ENCODE peak calls at places on chromosomes 3 and 15, in eight cellular contexts. F is fibroblast of lung, D is fibroblast of the aortic adventitia, S is HFFc6, O is WTC11, H is brain microvascular endothelial cell, L is left ventricle myocardium inferior, P is osteocyte. N is an unnamed sample.

GRCh38 chr15:96474274-96474673 is 143.8 kb downstream of the NR2F2 start:
- DNase-seq in F (no peak), D (no peak), S (no peak), O (no peak), H (no peak), L (no peak), P (no peak), N (no peak)

GRCh38 chr3:112681822-112682325 is 40.9 kb upstream of the CCDC80 start:
- DNase-seq in F (peak), D (peak), S (peak), O (no peak), H (peak), L (no peak), P (no peak), N (no peak)

GRCh38 chr3:45644063-45644462 is 45.1 kb upstream of the SACM1L start:
- DNase-seq in F (peak), D (peak), S (peak), O (no peak), H (peak), L (no peak), P (no peak), N (no peak)

GRCh38 chr15:48330855-48331795 is at the start of gene DUT:
- DNase-seq in F (peak), D (peak), S (peak), O (peak), H (peak), L (peak), P (peak), N (peak)

GRCh38 chr3:123816673-123817207 is 67.4 kb downstream of the MYLK start:
- DNase-seq in F (peak), D (peak), S (peak), O (no peak), H (peak), L (no peak), P (peak), N (no peak)

GRCh38 chr3:106740116-106740515 is 637.1 kb upstream of the CCDC54 start:
- DNase-seq in F (no peak), D (peak), S (no peak), O (no peak), H (no peak), L (no peak), P (no peak), N (no peak)

GRCh38 chr15:69957175-69957574 is 140.5 kb downstream of the TLE3 start:
- DNase-seq in F (no peak), D (no peak), S (no peak), O (no peak), H (no peak), L (no peak), P (no peak), N (no peak)

GRCh38 chr3:88301273-88302002 is 151.7 kb downstream of the C3orf38 start:
- DNase-seq in F (peak), D (no peak), S (no peak), O (no peak), H (no peak), L (no peak), P (no peak), N (no peak)

GRCh38 chr3:5020262-5020722 is 41.1 kb downstream of the BHLHE40 start:
- DNase-seq in F (no peak), D (no peak), S (no peak), O (no peak), H (no peak), L (no peak), P (no peak), N (no peak)

GRCh38 chr3:194034556-194035336 is 101.2 kb upstream of the HES1 start:
- DNase-seq in F (no peak), D (no peak), S (no peak), O (no peak), H (no peak), L (no peak), P (no peak), N (no peak)

GRCh38 chr3:49701388-49702077 is 12.2 kb downstream of the RNF123 start:
- DNase-seq in F (no peak), D (no peak), S (no peak), O (peak), H (no peak), L (no peak), P (no peak), N (no peak)

GRCh38 chr15:95267476-95267875 is 1036.1 kb downstream of the MCTP2 start:
- DNase-seq in F (no peak), D (no peak), S (no peak), O (no peak), H (no peak), L (no peak), P (no peak), N (no peak)

GRCh38 chr3:189394599-189395121 is 222.9 kb downstream of the TPRG1 start:
- DNase-seq in F (no peak), D (no peak), S (no peak), O (no peak), H (no peak), L (no peak), P (no peak), N (no peak)

GRCh38 chr15:100114100-100114499 is 227.7 kb downstream of the ADAMTS17 start:
- DNase-seq in F (peak), D (peak), S (no peak), O (no peak), H (peak), L (peak), P (no peak), N (no peak)

GRCh38 chr3:46913644-46914043 is 36.1 kb downstream of the PTH1R start:
- DNase-seq in F (peak), D (peak), S (no peak), O (no peak), H (peak), L (peak), P (no peak), N (no peak)

GRCh38 chr3:38003371-38003816 is 12.8 kb downstream of the VILL start:
- DNase-seq in F (peak), D (peak), S (no peak), O (peak), H (peak), L (peak), P (no peak), N (peak)

GRCh38 chr3:197792019-197792647 is 1.1 kb downstream of the LRCH3 start:
- DNase-seq in F (peak), D (peak), S (no peak), O (no peak), H (no peak), L (no peak), P (no peak), N (no peak)

GRCh38 chr3:47394140-47394855 is 13.5 kb downstream of the PTPN23 start:
- DNase-seq in F (no peak), D (peak), S (peak), O (no peak), H (peak), L (no peak), P (no peak), N (no peak)

GRCh38 chr3:33318709-33319380 is 41.6 kb downstream of the FBXL2 start:
- DNase-seq in F (peak), D (peak), S (no peak), O (no peak), H (no peak), L (no peak), P (no peak), N (no peak)

GRCh38 chr15:70327328-70328136 is 229.8 kb upstream of the TLE3 start:
- DNase-seq in F (peak), D (peak), S (peak), O (no peak), H (peak), L (no peak), P (peak), N (no peak)

GRCh38 chr15:88704791-88705768 is 66.3 kb downstream of the ISG20 start:
- DNase-seq in F (peak), D (peak), S (no peak), O (peak), H (no peak), L (peak), P (no peak), N (no peak)

GRCh38 chr3:168165390-168166269 is 69.9 kb upstream of the GOLIM4 start:
- DNase-seq in F (peak), D (peak), S (peak), O (peak), H (peak), L (no peak), P (no peak), N (no peak)

GRCh38 chr3:42271786-42272185 is 5.8 kb upstream of the CCK start:
- DNase-seq in F (no peak), D (no peak), S (no peak), O (no peak), H (no peak), L (no peak), P (no peak), N (no peak)

GRCh38 chr3:121295453-121295852 is 250.3 kb downstream of the POLQ start:
- DNase-seq in F (no peak), D (no peak), S (no peak), O (no peak), H (no peak), L (no peak), P (no peak), N (no peak)

GRCh38 chr3:146594843-146595482 is 10.2 kb downstream of the PLSCR5 start:
- DNase-seq in F (peak), D (peak), S (peak), O (no peak), H (no peak), L (no peak), P (no peak), N (no peak)

GRCh38 chr3:26369133-26369532 is 253.4 kb upstream of the LRRC3B start:
- DNase-seq in F (no peak), D (no peak), S (no peak), O (peak), H (no peak), L (no peak), P (no peak), N (no peak)

GRCh38 chr3:52831500-52832301 is 1.2 kb upstream of the ITIH4 start:
- DNase-seq in F (peak), D (peak), S (peak), O (no peak), H (peak), L (no peak), P (peak), N (no peak)

GRCh38 chr3:124934577-124934976 is at the start of gene MUC13:
- DNase-seq in F (no peak), D (no peak), S (no peak), O (no peak), H (no peak), L (no peak), P (no peak), N (no peak)

GRCh38 chr3:25664066-25664809 is 469 bp downstream of the TOP2B start:
- DNase-seq in F (peak), D (peak), S (peak), O (peak), H (peak), L (peak), P (peak), N (peak)

GRCh38 chr3:64105816-64106215 is 82.5 kb upstream of the PSMD6 start:
- DNase-seq in F (no peak), D (no peak), S (no peak), O (no peak), H (no peak), L (no peak), P (no peak), N (no peak)

GRCh38 chr3:13047296-13048165 is 25.7 kb downstream of the IQSEC1 start:
- DNase-seq in F (no peak), D (no peak), S (no peak), O (no peak), H (no peak), L (no peak), P (no peak), N (no peak)
- TF ChIP-seq CTCF in F (peak), D (peak), S (peak), O (no peak), H (peak), L (no peak), P (no peak), N (no peak)

DNA sequence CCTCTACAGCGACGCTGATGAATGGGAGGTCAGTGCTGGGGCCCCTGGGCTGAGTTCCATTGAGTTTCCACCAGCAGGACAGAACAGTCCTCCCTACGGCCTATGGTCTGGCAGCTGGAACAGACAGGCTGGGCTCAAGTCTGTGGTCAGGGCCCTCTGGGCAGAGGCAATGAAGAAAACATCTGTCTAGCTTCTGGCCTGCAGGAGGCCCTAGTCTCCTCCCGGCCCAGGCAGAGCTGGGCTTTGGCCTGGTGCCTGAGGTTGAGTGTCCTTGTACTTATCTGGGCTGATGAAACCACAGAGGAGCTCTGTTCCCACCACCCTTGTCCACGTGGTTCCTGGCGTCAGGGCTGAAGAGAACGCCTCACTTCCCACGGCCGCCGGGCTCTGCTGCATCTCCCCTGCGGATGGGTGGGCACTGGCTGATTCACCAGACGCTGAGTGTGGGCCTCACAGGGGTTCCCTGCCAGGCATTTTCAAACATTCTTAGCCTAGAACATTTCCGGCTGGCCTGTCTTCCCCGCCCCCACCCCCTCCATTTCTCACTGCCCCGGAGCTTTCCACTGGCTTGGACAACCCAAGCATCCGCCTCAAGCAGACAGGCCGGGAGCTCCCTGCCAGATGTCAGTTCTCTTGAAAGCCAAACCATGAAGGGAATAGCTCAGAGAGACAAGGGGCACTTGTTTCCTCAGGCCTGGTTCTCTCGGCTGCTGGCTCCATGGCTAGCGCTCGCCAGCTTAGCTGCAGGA is 20.3 kb downstream of the PPCDC start:
- DNase-seq in F (peak), D (peak), S (peak), O (no peak), H (peak), L (peak), P (peak), N (peak)
- TF ChIP-seq CTCF in F (peak), D (peak), S (peak), O (no peak), H (peak), L (peak), P (peak), N (no peak)

GRCh38 chr3:13098605-13099004 is 25.4 kb upstream of the IQSEC1 start:
- DNase-seq in F (no peak), D (no peak), S (no peak), O (no peak), H (no peak), L (no peak), P (no peak), N (no peak)
- TF ChIP-seq CTCF in F (no peak), D (no peak), S (no peak), O (no peak), H (no peak), L (no peak), P (no peak), N (no peak)

DNA sequence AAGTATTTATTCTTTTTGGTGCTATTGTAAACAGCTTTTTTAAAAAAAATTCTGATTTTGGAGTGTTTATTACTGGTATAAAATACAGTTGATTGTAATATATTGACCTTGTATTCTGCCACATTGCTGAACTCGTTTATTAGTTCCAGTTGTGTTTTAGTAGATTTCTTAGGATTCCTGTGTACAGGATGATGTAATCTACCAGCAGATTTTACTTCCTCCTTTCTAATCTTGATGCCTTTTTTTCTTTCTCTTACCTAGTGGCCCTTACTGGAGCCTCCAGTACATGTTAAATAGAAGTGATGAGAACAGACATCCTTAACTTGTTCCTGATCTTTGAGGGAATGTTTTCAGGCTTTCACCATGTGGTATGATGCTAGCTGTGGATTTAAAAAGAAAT is 70.4 kb upstream of the KY start:
- DNase-seq in F (no peak), D (peak), S (no peak), O (no peak), H (no peak), L (no peak), P (no peak), N (no peak)
- TF ChIP-seq CTCF in F (no peak), D (no peak), S (no peak), O (no peak), H (no peak), L (no peak), P (no peak), N (no peak)

GRCh38 chr15:61644550-61644949 is 415.4 kb upstream of the RORA start:
- DNase-seq in F (peak), D (no peak), S (no peak), O (peak), H (no peak), L (no peak), P (no peak), N (no peak)
- TF ChIP-seq CTCF in F (no peak), D (no peak), S (no peak), O (no peak), H (no peak), L (no peak), P (no peak), N (no peak)

GRCh38 chr3:8484409-8485140 is 17.0 kb upstream of the LMCD1 start:
- DNase-seq in F (no peak), D (no peak), S (no peak), O (no peak), H (no peak), L (no peak), P (no peak), N (no peak)

GRCh38 chr3:8482960-8483665 is 18.5 kb upstream of the LMCD1 start:
- DNase-seq in F (peak), D (peak), S (peak), O (no peak), H (peak), L (peak), P (peak), N (no peak)

GRCh38 chr3:8482263-8482662 is 19.4 kb upstream of the LMCD1 start:
- DNase-seq in F (no peak), D (no peak), S (no peak), O (no peak), H (no peak), L (no peak), P (no peak), N (no peak)

GRCh38 chr3:8480699-8481098 is 20.9 kb upstream of the LMCD1 start:
- DNase-seq in F (no peak), D (no peak), S (no peak), O (no peak), H (no peak), L (no peak), P (no peak), N (no peak)

DNA sequence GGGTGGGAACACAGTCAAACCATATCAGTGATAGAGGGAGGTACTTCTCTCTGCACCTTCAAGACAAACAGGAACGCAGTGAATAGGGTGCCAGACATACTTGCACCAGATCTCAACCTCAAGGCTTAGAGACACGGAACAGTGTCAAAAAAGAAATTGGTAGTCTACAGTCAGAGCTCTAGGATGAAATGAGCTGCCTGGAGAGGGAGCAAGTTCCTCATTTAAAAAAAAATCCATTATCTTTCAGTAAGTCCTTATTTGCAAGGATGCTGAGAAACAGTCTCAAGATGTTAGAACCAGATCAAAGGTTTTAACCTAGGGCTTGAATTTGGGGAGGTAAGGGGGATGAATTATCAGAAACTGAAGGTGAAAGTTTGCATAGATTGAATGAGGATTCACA is 20.2 kb upstream of the LMCD1 start:
- DNase-seq in F (peak), D (peak), S (no peak), O (no peak), H (no peak), L (no peak), P (no peak), N (no peak)
- TF ChIP-seq CTCF in F (peak), D (no peak), S (peak), O (no peak), H (peak), L (peak), P (no peak), N (no peak)